ENCODE peak calls at places on chromosomes 7 and 10, in six cellular contexts. O is H1, G is HepG2, P is GM12891, Z is GM12892, I is GM12878. U is an unnamed sample.

GRCh38 chr7:32062150-32062549 is 8.1 kb downstream of the PDE1C start:
- DNase-seq in Z (no peak), G (peak), O (peak), I (no peak), P (peak), U (peak)

GRCh38 chr10:30114871-30115270 is 55.5 kb upstream of the JCAD start:
- DNase-seq in O (no peak), G (no peak), I (no peak), P (no peak), Z (no peak), U (no peak)

GRCh38 chr10:130301026-130301892 is 165.1 kb downstream of the GLRX3 start:
- DNase-seq in G (no peak), Z (no peak), P (no peak), O (no peak), I (no peak), U (no peak)

GRCh38 chr10:68647928-68648327 is 73.1 kb upstream of the CCAR1 start:
- DNase-seq in Z (no peak), I (no peak), G (peak), O (no peak), P (no peak), U (no peak)

GRCh38 chr7:50342616-50343114 is 38.1 kb downstream of the IKZF1 start:
- DNase-seq in G (no peak), P (no peak), I (no peak), Z (no peak), O (no peak), U (no peak)

GRCh38 chr7:102944241-102944640 is 31.4 kb downstream of the LRRC17 start:
- DNase-seq in P (no peak), G (no peak), Z (no peak), I (no peak), O (no peak), U (no peak)

GRCh38 chr10:23780331-23780730 is 341.5 kb downstream of the OTUD1 start:
- DNase-seq in Z (no peak), O (no peak), I (no peak), P (no peak), G (no peak), U (no peak)

GRCh38 chr7:26718063-26718462 is 146.3 kb downstream of the SKAP2 start:
- DNase-seq in P (no peak), I (no peak), G (no peak), O (no peak), Z (no peak), U (no peak)

GRCh38 chr7:46391215-46391614 is 470.1 kb upstream of the IGFBP3 start:
- DNase-seq in O (no peak), P (no peak), G (no peak), Z (no peak), I (no peak), U (no peak)

GRCh38 chr10:14971867-14972448 is 12.8 kb downstream of the MEIG1 start:
- DNase-seq in I (no peak), Z (no peak), P (no peak), O (peak), G (no peak), U (peak)

GRCh38 chr7:72709909-72710308 is 118.1 kb downstream of the TYW1B start:
- DNase-seq in Z (no peak), I (no peak), P (no peak), G (no peak), O (no peak), U (no peak)

GRCh38 chr10:30701471-30702173 is 72.1 kb upstream of the LYZL2 start:
- DNase-seq in I (peak), O (no peak), G (no peak), Z (peak), P (no peak), U (no peak)

GRCh38 chr7:88219781-88220747 is at the start of gene SRI:
- DNase-seq in P (peak), Z (peak), O (peak), I (peak), G (no peak), U (peak)

GRCh38 chr10:59346321-59346720 is 16.0 kb downstream of the FAM13C start:
- DNase-seq in I (no peak), P (no peak), O (no peak), Z (no peak), G (no peak), U (no peak)

GRCh38 chr7:46058424-46058823 is 137.4 kb upstream of the IGFBP3 start:
- DNase-seq in O (no peak), I (no peak), G (no peak), P (no peak), Z (no peak), U (no peak)

GRCh38 chr10:19426039-19426438 is 377.4 kb downstream of the MALRD1 start:
- DNase-seq in I (no peak), O (no peak), G (no peak), P (no peak), Z (no peak), U (no peak)

GRCh38 chr10:52004342-52004949 is 305.1 kb upstream of the CSTF2T start:
- DNase-seq in I (no peak), G (peak), P (peak), O (no peak), Z (no peak), U (peak)

GRCh38 chr7:108235451-108236061 is 105.4 kb upstream of the LAMB4 start:
- DNase-seq in I (no peak), P (no peak), Z (no peak), O (no peak), G (no peak), U (no peak)

GRCh38 chr10:110496553-110497437 is 912 bp upstream of the DUSP5 start:
- DNase-seq in G (no peak), Z (no peak), O (no peak), I (no peak), P (no peak), U (no peak)

GRCh38 chr10:110498087-110498981 is 627 bp downstream of the DUSP5 start:
- DNase-seq in O (peak), P (no peak), Z (no peak), G (no peak), I (no peak), U (peak)

GRCh38 chr10:110498982-110499795 is 1.5 kb downstream of the DUSP5 start:
- DNase-seq in O (peak), I (peak), P (no peak), G (peak), Z (no peak), U (no peak)

GRCh38 chr10:110495731-110496552 is 1.8 kb upstream of the DUSP5 start:
- DNase-seq in Z (no peak), G (no peak), I (no peak), P (no peak), O (peak), U (peak)

DNA sequence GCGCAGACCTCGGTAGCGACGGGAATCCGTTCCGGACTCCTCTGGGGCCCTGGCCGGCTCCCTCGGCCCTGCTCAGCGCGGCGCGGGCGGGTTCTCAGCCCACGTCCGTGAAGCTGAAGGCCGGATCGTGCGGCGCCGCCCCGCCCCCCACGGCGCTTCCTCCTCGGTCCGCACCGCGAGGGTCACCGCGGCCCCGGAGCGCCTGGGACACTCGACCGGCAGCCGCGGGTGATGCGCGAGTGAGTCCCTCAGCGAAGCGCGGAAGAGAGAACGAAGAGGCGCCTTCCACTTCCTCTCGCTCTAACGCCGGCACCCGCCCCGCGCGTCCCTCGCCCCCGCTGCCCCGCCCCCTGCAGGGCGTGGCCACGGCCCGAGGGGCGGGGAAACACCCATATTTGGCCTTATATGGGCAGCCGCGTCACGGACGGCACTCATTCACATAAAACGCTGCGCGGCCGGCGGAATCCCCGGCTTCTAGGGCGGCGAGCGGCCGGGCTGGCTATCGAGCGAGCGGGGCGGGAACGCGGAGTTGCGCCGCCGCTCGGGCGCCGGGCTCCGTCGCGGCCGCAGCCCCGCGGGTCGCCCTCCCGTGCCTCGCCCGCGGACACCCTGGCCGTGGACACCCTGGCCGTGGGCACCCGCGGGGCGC is at the start of gene DUSP5:
- DNase-seq in Z (peak), P (peak), I (peak), O (peak), G (peak), U (peak)
- TF ChIP-seq POLR2A in Z (peak), P (peak), I (peak), O (peak), G (no peak), U (peak)

DNA sequence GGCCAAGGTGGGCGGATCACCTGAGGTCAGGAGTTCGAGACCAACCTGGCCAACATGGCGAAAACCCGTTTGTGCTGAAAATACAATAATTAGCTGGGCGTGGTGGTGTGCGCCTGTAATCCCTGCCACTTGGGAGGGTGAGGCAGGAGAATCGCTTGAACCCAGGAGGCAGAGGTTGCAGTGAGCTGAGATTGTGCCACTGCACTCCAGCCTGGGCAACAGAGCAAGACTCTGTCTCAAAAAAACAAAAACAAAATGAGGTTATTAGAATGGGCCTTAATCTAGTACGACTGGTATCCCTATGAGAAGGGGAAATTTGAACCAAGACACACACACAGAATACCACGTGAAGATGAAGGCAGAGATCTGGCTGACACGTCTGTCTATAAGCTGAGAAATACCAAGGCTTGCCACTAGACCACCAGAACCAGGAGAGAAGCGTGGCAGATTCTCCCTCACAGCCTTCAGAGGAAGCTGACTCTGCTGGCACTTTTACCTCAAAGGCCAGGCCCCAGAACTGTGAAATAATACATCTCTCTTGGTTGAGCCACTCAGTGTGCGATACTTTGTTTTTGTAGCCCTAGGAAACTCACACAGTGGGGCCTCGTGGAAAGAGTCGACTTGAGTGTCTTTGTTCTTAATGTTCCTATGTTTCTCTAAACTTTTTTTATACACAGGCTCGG is 59.6 kb downstream of the TMEM209 start:
- DNase-seq in O (peak), P (no peak), Z (no peak), G (no peak), I (no peak), U (no peak)
- TF ChIP-seq TAF1 in O (no peak), P (no peak), Z (no peak), G (no peak), I (no peak), U (no peak)

DNA sequence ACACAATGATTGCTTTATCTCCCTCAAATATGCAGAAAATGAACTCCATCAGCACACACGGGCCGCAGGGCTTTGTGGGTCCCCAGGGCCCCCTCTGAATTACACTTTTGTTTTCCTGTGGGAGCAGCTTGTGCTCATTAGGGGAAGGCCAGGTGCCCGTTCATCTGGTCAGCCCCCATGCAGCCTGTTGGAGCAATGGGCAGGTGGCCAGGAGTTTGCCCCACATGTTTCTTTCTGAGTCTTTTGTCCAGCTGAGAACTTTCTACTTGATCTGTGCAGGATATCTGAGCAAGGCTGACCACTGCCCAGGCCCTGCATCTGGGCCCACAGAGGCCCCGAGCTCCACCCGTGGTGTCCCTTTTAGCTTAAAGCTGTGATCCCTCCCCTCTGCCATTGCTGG is 105.3 kb upstream of the FAM20C start:
- DNase-seq in P (no peak), O (peak), G (no peak), Z (no peak), I (no peak), U (no peak)
- TF ChIP-seq POLR2A in P (no peak), O (no peak), G (no peak), Z (no peak), I (no peak), U (no peak)

GRCh38 chr7:41809487-41810257 is 106.8 kb upstream of the INHBA start:
- DNase-seq in Z (no peak), P (no peak), I (no peak), G (no peak), O (no peak), U (no peak)
- TF ChIP-seq TAF1 in Z (no peak), P (no peak), I (no peak), G (no peak), O (no peak), U (no peak)

GRCh38 chr10:114173680-114174461 is at the start of gene CCDC186:
- DNase-seq in Z (peak), O (peak), I (peak), P (peak), G (peak), U (peak)
- TF ChIP-seq POLR2A in Z (peak), O (peak), I (peak), P (peak), G (peak), U (peak)

GRCh38 chr7:68994841-68995240 is 603.4 kb upstream of the AUTS2 start:
- DNase-seq in P (no peak), Z (no peak), I (no peak), O (no peak), G (no peak), U (no peak)
- TF ChIP-seq TAF1 in P (no peak), Z (no peak), I (no peak), O (no peak), G (no peak), U (no peak)

GRCh38 chr10:102775973-102776669 is 32.4 kb downstream of the WBP1L start:
- DNase-seq in O (no peak), G (peak), I (no peak), P (no peak), Z (no peak), U (peak)
- TF ChIP-seq POLR2A in O (no peak), G (no peak), I (no peak), P (no peak), Z (no peak), U (no peak)

GRCh38 chr10:77350134-77350533 is 287.5 kb downstream of the KCNMA1 start:
- DNase-seq in P (no peak), Z (no peak), I (no peak), G (no peak), O (no peak), U (no peak)

GRCh38 chr10:77348711-77349110 is 288.9 kb downstream of the KCNMA1 start:
- DNase-seq in I (no peak), O (no peak), Z (no peak), P (no peak), G (no peak), U (no peak)

GRCh38 chr10:77346031-77346430 is 291.6 kb downstream of the KCNMA1 start:
- DNase-seq in G (no peak), I (no peak), O (no peak), P (no peak), Z (no peak), U (no peak)

GRCh38 chr10:77349226-77349625 is 288.4 kb downstream of the KCNMA1 start:
- DNase-seq in G (no peak), P (no peak), I (no peak), Z (no peak), O (no peak), U (no peak)

DNA sequence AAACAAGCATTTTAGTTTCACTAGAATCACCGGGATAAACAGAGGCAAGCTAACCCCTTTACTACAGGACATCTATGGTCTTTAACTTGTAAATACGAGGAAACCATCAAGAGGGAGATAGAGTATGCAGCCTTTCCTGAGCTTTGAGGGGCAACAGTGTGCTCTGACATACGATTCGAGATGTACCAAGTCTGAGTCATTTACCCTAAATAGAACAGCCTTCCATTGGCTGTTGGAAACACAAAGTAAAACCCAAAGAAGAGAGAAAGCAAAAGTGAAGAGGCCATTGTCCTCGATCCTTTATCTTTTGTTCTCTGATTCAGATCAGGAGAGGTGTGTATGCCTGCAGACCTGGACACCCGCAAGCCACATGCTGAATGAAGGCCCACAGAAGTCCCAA is 289.5 kb downstream of the KCNMA1 start:
- DNase-seq in P (no peak), I (no peak), O (no peak), Z (no peak), G (no peak), U (no peak)
- TF ChIP-seq TAF1 in P (no peak), I (no peak), O (no peak), Z (no peak), G (no peak), U (no peak)

DNA sequence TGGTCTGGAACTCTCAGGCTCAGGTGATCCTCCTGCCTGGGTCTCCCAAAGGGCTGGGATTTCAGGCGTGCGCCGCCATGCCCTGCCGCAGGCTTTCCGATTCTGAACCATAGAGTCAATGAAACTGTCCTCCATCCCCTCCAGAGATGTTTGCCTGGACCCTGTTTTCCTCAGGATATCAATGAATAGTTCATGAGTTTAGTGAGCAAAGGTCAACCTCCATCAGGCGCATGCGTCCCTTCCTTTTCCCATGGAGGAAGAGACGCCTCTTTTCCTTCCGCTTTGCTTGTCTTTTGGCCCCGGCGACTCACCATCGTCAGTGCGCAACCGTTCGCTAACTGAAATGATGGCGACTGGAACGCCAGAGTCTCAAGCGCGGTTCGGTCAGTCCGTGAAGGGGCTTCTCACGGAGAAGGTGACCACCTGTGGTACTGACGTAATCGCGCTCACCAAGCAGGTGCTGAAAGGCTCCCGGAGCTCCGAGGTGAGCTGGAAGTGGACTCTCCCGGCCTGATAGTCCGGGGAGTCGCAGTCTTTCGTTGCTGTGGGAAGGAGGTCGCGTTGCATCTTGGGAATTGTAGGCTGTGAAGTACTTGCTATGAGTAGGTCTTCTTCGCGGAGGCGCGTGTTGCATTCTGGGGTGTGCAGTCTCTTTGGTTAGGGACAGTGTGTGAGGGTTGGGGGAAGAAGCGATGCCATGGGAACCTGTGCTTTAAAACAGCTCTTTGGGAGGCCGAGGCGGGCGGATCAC is at the start of gene BORCS7:
- DNase-seq in G (peak), I (peak), Z (peak), O (peak), P (peak), U (peak)
- TF ChIP-seq POLR2A in G (peak), I (peak), Z (peak), O (peak), P (peak), U (peak)